ENCODE peak calls at places on chromosomes 1 and 21, in six cellular contexts. F, S, W, N, R and T are unnamed samples.

GRCh38 chr1:200247513-200247912 is 162.3 kb downstream of the ZNF281 start:
- DNase-seq in F (no peak), S (no peak), W (no peak), N (no peak), R (no peak), T (no peak)

GRCh38 chr1:176205322-176205914 is 1.7 kb downstream of the COP1 start:
- DNase-seq in F (peak; percentile 64), S (peak; percentile 51), W (peak; percentile 26), N (no peak), R (no peak), T (no peak)

GRCh38 chr21:38095220-38095619 is 161.6 kb upstream of the KCNJ15 start:
- DNase-seq in F (peak; percentile 5), S (no peak), W (peak; percentile 1), N (no peak), R (no peak), T (no peak)

GRCh38 chr21:34906401-34906800 is 142.7 kb downstream of the RUNX1 start:
- DNase-seq in F (no peak), S (no peak), W (no peak), N (no peak), R (no peak), T (no peak)

GRCh38 chr1:63772876-63773275 is 941 bp upstream of the ROR1 start:
- DNase-seq in F (no peak), S (no peak), W (no peak), N (no peak), R (no peak), T (no peak)

GRCh38 chr1:231924183-231924582 is 297.6 kb downstream of the DISC1 start:
- DNase-seq in F (no peak), S (no peak), W (no peak), N (no peak), R (no peak), T (no peak)

GRCh38 chr1:52296345-52296744 is 69.7 kb downstream of the CC2D1B start:
- DNase-seq in F (peak; percentile 70), S (peak; percentile 71), W (peak; percentile 84), N (no peak), R (no peak), T (no peak)

GRCh38 chr1:28087614-28088167 is 719 bp downstream of the EYA3 start:
- DNase-seq in F (peak; percentile 47), S (peak; percentile 21), W (peak; percentile 42), N (no peak), R (no peak), T (no peak)